ENCODE peak calls at places on chromosomes 16 and 17, in ten cellular contexts. T is PC-3, A is tibial artery, S is tibial nerve, X is upper lobe of right lung, E is mucosa of descending colon, N is transverse colon, I is mammary epithelial cell, H is nephron progenitor cell, M is AG09309. R is an unnamed sample.

GRCh38 chr17:75077490-75078096 is 10.2 kb upstream of the SLC16A5 start:
- DNase-seq in A (peak), M (no peak), T (no peak), X (peak), N (peak), H (no peak), S (no peak), I (no peak), E (peak), R (no peak)

GRCh38 chr17:31466096-31466495 is 74.6 kb downstream of the RAB11FIP4 start:
- DNase-seq in T (no peak), H (no peak), E (no peak), N (no peak), X (no peak), M (no peak), I (no peak), S (no peak), A (no peak), R (no peak)

GRCh38 chr16:57566436-57566835 is 24.0 kb downstream of the ADGRG5 start:
- DNase-seq in H (no peak), X (no peak), I (no peak), A (no peak), E (no peak), N (no peak), T (no peak), M (no peak), S (no peak), R (no peak)

GRCh38 chr17:69945698-69946185 is 129.3 kb upstream of the KCNJ16 start:
- DNase-seq in N (no peak), S (no peak), T (no peak), A (no peak), I (no peak), X (no peak), H (no peak), E (no peak), M (no peak), R (no peak)

GRCh38 chr16:51431517-51432241 is 280.6 kb upstream of the SALL1 start:
- DNase-seq in E (peak), I (peak), X (no peak), M (peak), T (no peak), H (peak), S (no peak), A (no peak), N (peak), R (peak)

GRCh38 chr16:16037521-16037920 is 88.1 kb downstream of the ABCC1 start:
- DNase-seq in M (no peak), S (no peak), N (no peak), I (no peak), A (no peak), X (no peak), H (no peak), E (no peak), T (no peak), R (no peak)

GRCh38 chr16:52731219-52731875 is 184.4 kb upstream of the TOX3 start:
- DNase-seq in T (no peak), I (no peak), A (no peak), N (no peak), X (no peak), E (no peak), S (no peak), H (no peak), M (no peak), R (no peak)

GRCh38 chr17:7137182-7137943 is 22.7 kb upstream of the ASGR2 start:
- DNase-seq in M (no peak), A (peak), T (peak), E (no peak), I (no peak), H (no peak), N (peak), S (no peak), X (peak), R (no peak)

GRCh38 chr17:65774787-65775186 is 213.3 kb upstream of the AXIN2 start:
- DNase-seq in X (no peak), E (no peak), T (no peak), S (no peak), H (no peak), A (no peak), N (no peak), I (no peak), M (no peak), R (no peak)

GRCh38 chr17:76953926-76954325 is 85.7 kb downstream of the MGAT5B start:
- DNase-seq in S (no peak), X (no peak), H (no peak), E (no peak), A (no peak), N (no peak), M (no peak), T (peak), I (no peak), R (no peak)

GRCh38 chr17:75776399-75777242 is 8.0 kb upstream of the UNK start:
- DNase-seq in T (no peak), S (no peak), M (no peak), A (no peak), H (no peak), X (peak), I (no peak), N (no peak), E (peak), R (no peak)

GRCh38 chr17:12911241-12911640 is 106.6 kb downstream of the ELAC2 start:
- DNase-seq in S (no peak), N (no peak), H (no peak), M (no peak), T (no peak), E (no peak), I (no peak), X (no peak), A (no peak), R (peak)

GRCh38 chr17:72492494-72492893 is 371.7 kb downstream of the SOX9 start:
- DNase-seq in S (no peak), H (no peak), M (no peak), I (no peak), X (no peak), N (no peak), T (no peak), A (no peak), E (no peak), R (no peak)

GRCh38 chr16:66196770-66197169 is 169.7 kb upstream of the CDH5 start:
- DNase-seq in N (no peak), T (no peak), E (no peak), M (no peak), X (no peak), A (no peak), H (no peak), I (no peak), S (no peak), R (no peak)

GRCh38 chr16:66189951-66190350 is 176.5 kb upstream of the CDH5 start:
- DNase-seq in N (no peak), E (no peak), H (no peak), I (peak), A (no peak), M (peak), T (peak), S (no peak), X (no peak), R (peak)

GRCh38 chr16:66190411-66190810 is 176.1 kb upstream of the CDH5 start:
- DNase-seq in S (no peak), T (no peak), I (no peak), M (no peak), A (no peak), X (no peak), E (no peak), H (no peak), N (no peak), R (no peak)

GRCh38 chr16:66194866-66195265 is 171.6 kb upstream of the CDH5 start:
- DNase-seq in I (no peak), S (no peak), T (no peak), E (no peak), A (no peak), X (no peak), H (no peak), M (no peak), N (no peak), R (no peak)

DNA sequence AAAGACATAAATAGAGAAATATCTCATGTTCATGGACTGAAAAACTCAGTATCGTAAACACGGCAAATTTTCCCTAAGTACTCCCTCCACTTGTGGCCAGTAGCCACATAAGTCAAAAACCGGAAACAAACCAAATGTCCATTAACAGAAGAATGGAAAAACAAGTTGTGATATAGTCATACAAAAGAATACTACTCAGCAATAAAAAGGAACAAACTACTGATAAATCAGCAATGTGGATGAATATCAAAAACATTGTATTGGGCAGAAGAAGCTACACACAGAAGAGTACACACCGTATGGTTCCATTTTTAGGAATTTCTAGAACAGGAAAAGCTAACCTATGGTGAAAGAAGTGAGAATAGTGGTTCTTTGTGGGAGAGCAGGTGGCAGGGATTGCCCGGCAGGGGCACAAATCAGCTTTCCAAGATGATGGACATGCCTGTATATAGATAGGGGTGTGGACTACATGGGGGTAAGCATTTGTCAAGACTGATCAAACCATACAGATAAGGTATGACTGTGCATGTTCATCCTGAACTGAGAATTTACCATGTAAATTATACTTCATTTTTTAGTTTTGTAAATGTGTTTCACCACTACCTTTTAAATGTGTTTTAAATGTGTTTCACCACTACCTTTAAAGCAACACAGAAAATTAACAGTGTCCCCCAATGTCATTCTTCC is 172.8 kb upstream of the CDH5 start:
- DNase-seq in N (no peak), I (no peak), H (no peak), S (no peak), T (no peak), X (no peak), A (no peak), M (no peak), E (no peak), R (no peak)
- TF ChIP-seq CTCF in N (no peak), I (no peak), H (no peak), S (no peak), T (no peak), X (no peak), A (no peak), M (no peak), E (no peak), R (no peak)

GRCh38 chr17:49553676-49554335 is 21.9 kb upstream of the NXPH3 start:
- DNase-seq in S (no peak), T (no peak), X (no peak), E (no peak), N (no peak), H (no peak), I (no peak), A (no peak), M (no peak), R (no peak)

GRCh38 chr17:49556183-49556943 is 19.3 kb upstream of the NXPH3 start:
- DNase-seq in E (peak), S (peak), T (peak), M (no peak), N (peak), I (peak), X (peak), H (peak), A (peak), R (peak)

GRCh38 chr17:49554694-49555494 is 20.8 kb upstream of the NXPH3 start:
- DNase-seq in X (peak), A (no peak), E (no peak), T (no peak), M (no peak), N (no peak), S (no peak), H (no peak), I (no peak), R (no peak)

GRCh38 chr17:49555495-49556018 is 20.1 kb upstream of the NXPH3 start:
- DNase-seq in M (no peak), A (no peak), N (no peak), H (no peak), T (no peak), I (no peak), E (no peak), S (no peak), X (no peak), R (no peak)

GRCh38 chr17:49557204-49558024 is 18.3 kb upstream of the NXPH3 start:
- DNase-seq in T (peak), N (no peak), X (no peak), S (no peak), M (no peak), H (peak), I (peak), A (no peak), E (peak), R (peak)
- TF ChIP-seq CTCF in T (peak), N (peak), X (peak), S (peak), M (peak), H (peak), I (peak), A (peak), E (peak), R (peak)

DNA sequence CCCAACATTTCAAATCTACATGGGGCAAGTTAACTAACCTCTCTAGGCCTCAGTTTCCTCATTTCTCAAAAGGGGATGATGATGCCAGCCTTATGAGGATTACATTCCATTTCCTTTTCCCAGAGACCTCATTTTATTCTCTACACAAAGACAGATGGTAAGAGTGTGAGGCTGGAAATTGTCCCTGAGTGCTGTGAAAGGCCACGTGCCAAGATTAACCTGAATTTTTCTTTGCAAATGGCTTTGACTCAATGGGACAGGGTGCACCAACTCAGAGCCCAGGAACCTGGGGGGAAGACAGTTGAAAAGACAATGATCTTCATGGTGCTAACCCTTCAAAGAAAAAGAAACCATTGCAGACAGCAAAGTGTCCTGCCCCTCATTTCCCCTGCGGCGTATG is 332.8 kb downstream of the TMEM114 start:
- DNase-seq in A (no peak), H (no peak), M (no peak), S (no peak), N (no peak), T (no peak), I (no peak), X (no peak), E (no peak), R (no peak)
- TF ChIP-seq CTCF in A (no peak), H (no peak), M (no peak), S (no peak), N (no peak), T (no peak), I (no peak), X (no peak), E (no peak), R (no peak)

DNA sequence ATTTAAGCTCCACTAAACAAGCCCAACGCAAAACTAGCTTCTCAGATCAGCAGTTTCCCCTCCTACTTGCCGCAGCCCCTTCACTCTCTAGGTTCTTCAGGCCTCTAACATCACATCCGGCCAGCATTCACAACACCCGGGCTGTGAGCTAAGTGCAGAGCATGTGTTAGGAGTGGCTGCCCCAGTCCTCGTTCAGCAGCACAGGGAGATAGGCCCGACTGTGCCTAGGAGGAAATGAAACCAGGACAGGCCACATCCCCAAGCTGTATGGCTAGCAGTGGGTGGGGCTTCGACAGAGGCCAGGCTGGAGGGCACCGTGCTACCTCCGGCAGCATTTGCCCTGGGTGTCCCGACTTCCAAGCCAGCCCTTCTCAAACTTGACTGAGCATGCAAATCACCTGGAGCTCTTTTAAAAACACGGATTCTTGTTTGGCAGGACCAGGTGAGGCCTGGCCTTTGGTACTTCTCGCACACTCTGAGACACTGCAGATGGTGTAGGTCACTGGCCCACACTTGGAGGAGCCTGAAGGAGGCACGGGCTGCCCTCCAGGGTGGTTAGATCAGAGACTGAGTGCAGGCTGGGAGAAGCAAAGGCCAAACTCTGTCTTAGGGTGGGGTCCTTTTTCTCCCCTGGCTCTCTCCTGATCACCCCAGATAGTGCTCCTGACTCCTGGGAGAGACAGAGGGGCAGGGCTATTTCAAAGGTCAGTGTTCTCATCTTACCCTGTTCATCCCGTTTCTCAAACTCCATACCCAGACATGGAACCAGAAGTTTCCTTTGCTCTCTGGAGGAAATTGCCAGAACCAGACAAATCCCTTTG is 202.0 kb downstream of the C16orf78 start:
- DNase-seq in E (peak), S (peak), X (no peak), A (peak), T (no peak), H (no peak), N (peak), I (no peak), M (no peak), R (no peak)
- TF ChIP-seq CTCF in E (no peak), S (no peak), X (no peak), A (no peak), T (no peak), H (no peak), N (no peak), I (no peak), M (no peak), R (no peak)

GRCh38 chr17:2830678-2831077 is 34.4 kb downstream of the RAP1GAP2 start:
- DNase-seq in T (no peak), I (no peak), E (no peak), M (no peak), H (no peak), N (no peak), X (no peak), A (no peak), S (no peak), R (no peak)
- TF ChIP-seq CTCF in T (no peak), I (no peak), E (no peak), M (no peak), H (no peak), N (no peak), X (no peak), A (no peak), S (no peak), R (no peak)

GRCh38 chr17:49597928-49598655 is 22.4 kb downstream of the NXPH3 start:
- DNase-seq in H (no peak), E (no peak), N (no peak), S (no peak), X (no peak), T (no peak), A (no peak), M (no peak), I (no peak), R (no peak)

GRCh38 chr17:49597438-49597837 is 21.8 kb downstream of the NXPH3 start:
- DNase-seq in N (no peak), S (no peak), H (no peak), T (no peak), I (no peak), M (no peak), A (no peak), E (no peak), X (no peak), R (no peak)

GRCh38 chr17:49595980-49596379 is 20.3 kb downstream of the NXPH3 start:
- DNase-seq in N (no peak), H (no peak), A (no peak), X (no peak), I (no peak), M (no peak), E (no peak), S (no peak), T (no peak), R (no peak)

GRCh38 chr17:49595328-49595727 is 19.7 kb downstream of the NXPH3 start:
- DNase-seq in T (no peak), M (no peak), E (no peak), I (no peak), X (no peak), S (no peak), N (no peak), A (no peak), H (no peak), R (no peak)

DNA sequence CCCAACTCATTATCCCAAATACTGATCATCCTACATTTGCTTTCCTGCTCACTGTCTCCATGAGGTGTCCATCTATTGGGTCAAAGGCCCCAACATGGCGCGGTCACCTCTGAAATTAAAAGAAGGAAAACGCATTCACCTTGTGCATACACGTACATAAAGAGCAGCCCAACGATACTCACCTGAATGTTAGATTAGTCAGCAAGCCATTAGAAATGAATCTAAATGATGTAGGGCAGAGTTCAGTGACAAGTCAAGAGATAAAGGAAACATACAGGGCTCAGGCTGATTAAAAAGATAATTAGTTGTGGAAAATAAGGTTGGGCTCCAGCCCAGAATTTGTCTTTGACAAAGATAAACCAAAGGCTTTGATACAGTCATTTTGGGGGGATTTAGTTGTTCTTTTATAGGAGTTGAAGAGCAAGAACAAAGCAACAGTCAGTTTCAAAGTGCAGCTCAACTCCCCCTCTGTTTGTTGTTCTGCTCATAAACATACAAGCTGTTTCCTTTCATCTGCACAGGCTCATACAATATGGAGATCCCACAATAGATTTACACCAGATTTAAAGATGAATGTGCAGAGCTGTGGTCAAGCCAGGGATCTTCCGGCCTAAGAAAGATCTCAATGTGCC is 21.1 kb downstream of the NXPH3 start:
- DNase-seq in S (no peak), I (no peak), E (no peak), N (no peak), T (no peak), X (no peak), A (no peak), M (no peak), H (no peak), R (no peak)
- TF ChIP-seq CTCF in S (no peak), I (no peak), E (no peak), N (no peak), T (no peak), X (no peak), A (no peak), M (no peak), H (no peak), R (no peak)

GRCh38 chr17:32588982-32589381 is 102.2 kb downstream of the CDK5R1 start:
- DNase-seq in I (no peak), A (no peak), H (no peak), M (no peak), N (no peak), T (peak), S (no peak), X (no peak), E (no peak), R (no peak)
- TF ChIP-seq CTCF in I (peak), A (no peak), H (no peak), M (no peak), N (no peak), T (peak), S (no peak), X (no peak), E (no peak), R (no peak)

GRCh38 chr17:9828296-9829059 is 2.8 kb downstream of the GLP2R start:
- DNase-seq in M (no peak), H (no peak), X (no peak), A (no peak), N (no peak), E (no peak), I (no peak), S (no peak), T (no peak), R (no peak)

GRCh38 chr17:9824797-9825338 is 856 bp upstream of the GLP2R start:
- DNase-seq in N (no peak), I (no peak), T (no peak), S (no peak), A (no peak), E (no peak), M (no peak), H (no peak), X (no peak), R (no peak)

GRCh38 chr17:9825751-9826150 is at the start of gene GLP2R:
- DNase-seq in A (no peak), X (no peak), N (peak), M (no peak), I (no peak), S (no peak), T (no peak), H (no peak), E (no peak), R (no peak)

GRCh38 chr17:9821921-9822320 is at the start of gene GSG1L2:
- DNase-seq in A (no peak), S (no peak), X (no peak), N (no peak), M (no peak), E (no peak), T (no peak), I (no peak), H (no peak), R (no peak)

GRCh38 chr17:9824094-9824493 is 1.6 kb upstream of the GLP2R start:
- DNase-seq in S (no peak), M (no peak), N (no peak), H (no peak), E (no peak), A (no peak), X (no peak), T (no peak), I (no peak), R (no peak)
- TF ChIP-seq CTCF in S (no peak), M (no peak), N (no peak), H (no peak), E (no peak), A (no peak), X (no peak), T (peak), I (peak), R (no peak)

GRCh38 chr17:16653367-16654041 is at the start of gene ZNF624:
- DNase-seq in X (peak), T (peak), H (peak), E (peak), S (peak), N (peak), I (peak), A (peak), M (peak), R (peak)
- TF ChIP-seq CTCF in X (no peak), T (no peak), H (no peak), E (no peak), S (no peak), N (no peak), I (no peak), A (no peak), M (no peak), R (no peak)

R was measured in MCF 10A.